ENCODE peak calls at places on chromosome 3, in four cellular contexts. One of them, this sample, is unnamed.
A peak's percentile ranks its signal among the peaks of the same experiment; 100 is the strongest.

GRCh38 chr3:42159706-42160472 is 68.7 kb downstream of the TRAK1 start:
- DNase-seq in A549: peak; percentile 64
- DNase-seq in K562: peak; percentile 64
- DNase-seq in HepG2: peak; percentile 77
- DNase-seq in this sample: peak; percentile 86

GRCh38 chr3:144343343-144343742 is 371.7 kb downstream of the DIPK2A start:
- DNase-seq in A549: no peak
- DNase-seq in K562: no peak
- DNase-seq in HepG2: no peak
- DNase-seq in this sample: no peak

GRCh38 chr3:190289989-190290388 is 32.3 kb downstream of the CLDN1 start:
- DNase-seq in A549: no peak
- DNase-seq in K562: no peak
- DNase-seq in HepG2: no peak
- DNase-seq in this sample: no peak

GRCh38 chr3:106299300-106300098 is 430.7 kb upstream of the CBLB start:
- DNase-seq in A549: peak; percentile 9
- DNase-seq in K562: no peak
- DNase-seq in HepG2: no peak
- DNase-seq in this sample: no peak

GRCh38 chr3:130565224-130565623 is 48.2 kb downstream of the COL6A6 start:
- DNase-seq in A549: no peak
- DNase-seq in K562: no peak
- DNase-seq in HepG2: no peak
- DNase-seq in this sample: peak; percentile 44

GRCh38 chr3:177041021-177041729 is 156.1 kb downstream of the TBL1XR1 start:
- DNase-seq in A549: no peak
- DNase-seq in K562: no peak
- DNase-seq in HepG2: no peak
- DNase-seq in this sample: no peak

GRCh38 chr3:181723064-181723463 is 11.3 kb downstream of the SOX2 start:
- DNase-seq in A549: no peak
- DNase-seq in K562: no peak
- DNase-seq in HepG2: no peak
- DNase-seq in this sample: no peak

GRCh38 chr3:107198522-107199271 is 178.5 kb upstream of the CCDC54 start:
- DNase-seq in A549: no peak
- DNase-seq in K562: no peak
- DNase-seq in HepG2: no peak
- DNase-seq in this sample: no peak

GRCh38 chr3:111923821-111924220 is 55.0 kb upstream of the ABHD10 start:
- DNase-seq in A549: no peak
- DNase-seq in K562: no peak
- DNase-seq in HepG2: no peak
- DNase-seq in this sample: no peak

GRCh38 chr3:72263223-72264015 is 478.5 kb upstream of the PROK2 start:
- DNase-seq in A549: no peak
- DNase-seq in K562: no peak
- DNase-seq in HepG2: no peak
- DNase-seq in this sample: no peak

GRCh38 chr3:134201201-134202130 is 49.2 kb downstream of the RYK start:
- DNase-seq in A549: no peak
- DNase-seq in K562: no peak
- DNase-seq in HepG2: no peak
- DNase-seq in this sample: no peak

GRCh38 chr3:177705976-177706866 is 508.9 kb upstream of the TBL1XR1 start:
- DNase-seq in A549: no peak
- DNase-seq in K562: no peak
- DNase-seq in HepG2: no peak
- DNase-seq in this sample: no peak

GRCh38 chr3:195133462-195133861 is 137.5 kb downstream of the XXYLT1 start:
- DNase-seq in A549: no peak
- DNase-seq in K562: no peak
- DNase-seq in HepG2: no peak
- DNase-seq in this sample: no peak

GRCh38 chr3:10437995-10438901 is 67.1 kb downstream of the ATP2B2 start:
- DNase-seq in A549: no peak
- DNase-seq in K562: peak; percentile 55
- DNase-seq in HepG2: no peak
- DNase-seq in this sample: no peak

GRCh38 chr3:143763568-143764162 is 84.6 kb downstream of the SLC9A9 start:
- DNase-seq in A549: peak; percentile 4
- DNase-seq in K562: no peak
- DNase-seq in HepG2: no peak
- DNase-seq in this sample: no peak

GRCh38 chr3:190120161-190121060 is at the start of gene P3H2:
- DNase-seq in A549: peak; percentile 90
- DNase-seq in K562: no peak
- DNase-seq in HepG2: peak; percentile 66
- DNase-seq in this sample: peak; percentile 84

GRCh38 chr3:107461721-107462120 is 61.0 kb upstream of the BBX start:
- DNase-seq in A549: no peak
- DNase-seq in K562: no peak
- DNase-seq in HepG2: no peak
- DNase-seq in this sample: no peak

GRCh38 chr3:48820626-48821324 is 26.9 kb downstream of the PRKAR2A start:
- DNase-seq in A549: no peak
- DNase-seq in K562: no peak
- DNase-seq in HepG2: peak; percentile 5
- DNase-seq in this sample: no peak

GRCh38 chr3:49650177-49650576 is 24.0 kb upstream of the APEH start:
- DNase-seq in A549: no peak
- DNase-seq in K562: no peak
- DNase-seq in HepG2: no peak
- DNase-seq in this sample: no peak

GRCh38 chr3:139537325-139537724 is 2.2 kb downstream of the RBP1 start:
- DNase-seq in A549: peak; percentile 23
- DNase-seq in K562: no peak
- DNase-seq in HepG2: peak; percentile 49
- DNase-seq in this sample: no peak

GRCh38 chr3:157475921-157476395 is 27.3 kb downstream of the VEPH1 start:
- DNase-seq in A549: peak; percentile 42
- DNase-seq in K562: no peak
- DNase-seq in HepG2: no peak
- DNase-seq in this sample: no peak

GRCh38 chr3:194468086-194468485 is 18.7 kb downstream of the ATP13A3 start:
- DNase-seq in A549: no peak
- DNase-seq in K562: no peak
- DNase-seq in HepG2: no peak
- DNase-seq in this sample: no peak

GRCh38 chr3:177703788-177704187 is 506.5 kb upstream of the TBL1XR1 start:
- DNase-seq in A549: peak; percentile 2
- DNase-seq in K562: no peak
- DNase-seq in HepG2: no peak
- DNase-seq in this sample: no peak

GRCh38 chr3:194967126-194968117 is 281.7 kb downstream of the FAM43A start:
- DNase-seq in A549: no peak
- DNase-seq in K562: no peak
- DNase-seq in HepG2: no peak
- DNase-seq in this sample: no peak

GRCh38 chr3:111616417-111617105 is 21.4 kb upstream of the ZBED2 start:
- DNase-seq in A549: peak; percentile 59
- DNase-seq in K562: no peak
- DNase-seq in HepG2: peak; percentile 3
- DNase-seq in this sample: no peak

GRCh38 chr3:17983106-17983505 is 240.7 kb upstream of the TBC1D5 start:
- DNase-seq in A549: no peak
- DNase-seq in K562: no peak
- DNase-seq in HepG2: no peak
- DNase-seq in this sample: no peak

GRCh38 chr3:59243476-59243875 is 193.7 kb upstream of the CFAP20DC start:
- DNase-seq in A549: no peak
- DNase-seq in K562: no peak
- DNase-seq in HepG2: no peak
- DNase-seq in this sample: no peak

GRCh38 chr3:66468016-66468735 is 32.6 kb downstream of the LRIG1 start:
- DNase-seq in A549: no peak
- DNase-seq in K562: no peak
- DNase-seq in HepG2: no peak
- DNase-seq in this sample: no peak

GRCh38 chr3:39707314-39707909 is 102.0 kb upstream of the MYRIP start:
- DNase-seq in A549: peak; percentile 39
- DNase-seq in K562: peak; percentile 46
- DNase-seq in HepG2: peak; percentile 13
- DNase-seq in this sample: no peak

GRCh38 chr3:101311676-101312075 is 8.7 kb downstream of the IMPG2 start:
- DNase-seq in A549: no peak
- DNase-seq in K562: no peak
- DNase-seq in HepG2: no peak
- DNase-seq in this sample: no peak

DNA sequence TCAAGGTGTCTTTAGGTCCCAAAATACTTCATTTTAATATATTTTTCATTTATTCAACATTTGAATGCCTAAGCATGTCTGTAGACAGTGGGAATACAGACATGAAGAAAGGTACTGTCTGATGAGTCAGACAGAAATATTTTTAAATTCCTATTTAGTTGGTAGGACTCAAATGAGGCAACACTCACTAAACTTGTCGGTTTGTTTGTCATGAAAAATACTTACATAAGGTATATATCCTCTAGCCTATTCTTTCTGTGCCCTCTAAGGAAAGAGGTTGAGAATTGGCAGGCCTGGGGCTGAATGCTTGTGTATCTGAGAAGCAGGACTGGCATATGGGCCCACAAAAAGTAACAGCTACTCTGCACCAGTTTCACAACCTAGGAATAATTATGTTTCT is 423.6 kb upstream of the MDFIC2 start:
- DNase-seq in A549: no peak
- DNase-seq in K562: no peak
- DNase-seq in HepG2: no peak
- DNase-seq in this sample: no peak
- TF ChIP-seq HMGXB4 in A549: no peak
- TF ChIP-seq HMGXB4 in K562: no peak
- TF ChIP-seq HMGXB4 in HepG2: no peak
- TF ChIP-seq HMGXB4 in this sample: no peak

DNA sequence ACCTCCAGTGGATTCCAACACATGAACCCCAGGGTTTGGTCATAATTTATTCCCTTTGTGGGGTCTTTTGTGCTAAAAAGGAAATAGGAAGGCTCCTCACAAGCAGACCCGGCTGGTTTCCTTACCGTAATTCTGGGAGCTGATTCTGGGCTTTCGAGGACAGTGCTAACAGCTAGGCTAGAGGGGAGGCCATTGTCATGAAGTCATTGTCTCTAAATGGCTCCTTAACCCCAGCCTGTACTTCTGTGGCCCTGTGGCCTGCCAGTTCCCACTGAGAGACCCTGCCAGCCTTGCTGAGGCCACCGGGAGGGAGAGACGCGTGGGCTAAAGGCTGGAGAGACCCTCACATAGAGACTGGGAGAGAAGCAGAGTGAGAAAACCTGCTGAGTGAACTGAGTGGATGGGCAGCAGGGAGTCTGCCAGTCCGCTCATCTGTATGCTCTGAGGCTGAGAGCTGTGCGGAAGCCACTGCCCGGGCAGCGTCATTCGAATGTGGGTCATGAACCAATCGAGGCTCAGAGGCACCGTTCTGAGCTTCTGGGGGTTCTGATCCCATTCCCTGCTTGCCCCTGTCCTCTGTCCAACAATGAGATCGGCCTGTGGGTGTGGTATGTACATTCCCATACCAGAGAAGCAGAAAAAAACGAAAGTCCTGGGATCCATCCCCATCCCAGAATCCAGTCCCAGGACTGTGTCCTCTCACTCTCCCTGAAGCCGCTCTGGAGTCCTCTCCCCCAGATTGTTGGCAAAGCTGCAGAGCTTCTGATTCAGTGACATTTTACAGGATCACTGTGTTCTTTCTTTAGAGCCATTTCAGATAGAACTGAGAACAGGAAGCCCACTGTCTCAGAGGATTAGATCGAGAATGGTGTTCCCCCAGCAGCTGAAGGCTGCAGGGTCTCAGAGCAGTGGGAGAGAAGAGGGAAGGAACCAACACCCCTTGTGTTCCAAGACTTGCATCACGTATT is 21.3 kb upstream of the DGKG start:
- DNase-seq in A549: no peak
- DNase-seq in K562: no peak
- DNase-seq in HepG2: no peak
- DNase-seq in this sample: no peak
- TF ChIP-seq HMGXB4 in A549: no peak
- TF ChIP-seq HMGXB4 in K562: no peak
- TF ChIP-seq HMGXB4 in HepG2: no peak
- TF ChIP-seq HMGXB4 in this sample: no peak

DNA sequence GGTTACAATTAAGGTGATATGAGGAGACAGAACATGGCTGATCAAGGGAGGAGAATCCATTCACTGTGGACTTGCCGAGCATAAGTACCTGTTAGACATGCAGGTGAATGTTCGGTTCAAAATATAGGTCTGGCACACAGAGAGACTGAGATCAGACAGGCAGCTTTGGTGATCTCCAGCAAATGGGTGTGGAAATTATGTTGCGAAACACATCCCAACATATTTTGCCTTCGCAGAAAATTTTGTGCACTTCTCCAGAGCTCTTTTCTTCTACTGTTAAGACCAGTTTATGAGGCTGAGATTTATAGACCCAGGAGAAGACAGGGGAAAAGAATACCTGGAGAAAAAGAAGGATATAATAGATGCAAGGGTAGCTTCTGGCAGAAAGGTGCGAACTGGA is 183.2 kb downstream of the NEK10 start:
- DNase-seq in A549: no peak
- DNase-seq in K562: no peak
- DNase-seq in HepG2: no peak
- DNase-seq in this sample: no peak
- TF ChIP-seq HMGXB4 in A549: no peak
- TF ChIP-seq HMGXB4 in K562: no peak
- TF ChIP-seq HMGXB4 in HepG2: no peak
- TF ChIP-seq HMGXB4 in this sample: no peak

GRCh38 chr3:196179380-196180308 is 31.6 kb downstream of the ZDHHC19 start:
- DNase-seq in A549: no peak
- DNase-seq in K562: peak; percentile 68
- DNase-seq in HepG2: no peak
- DNase-seq in this sample: peak; percentile 43
- TF ChIP-seq HMGXB4 in A549: no peak
- TF ChIP-seq HMGXB4 in K562: no peak
- TF ChIP-seq HMGXB4 in HepG2: no peak
- TF ChIP-seq HMGXB4 in this sample: no peak

DNA sequence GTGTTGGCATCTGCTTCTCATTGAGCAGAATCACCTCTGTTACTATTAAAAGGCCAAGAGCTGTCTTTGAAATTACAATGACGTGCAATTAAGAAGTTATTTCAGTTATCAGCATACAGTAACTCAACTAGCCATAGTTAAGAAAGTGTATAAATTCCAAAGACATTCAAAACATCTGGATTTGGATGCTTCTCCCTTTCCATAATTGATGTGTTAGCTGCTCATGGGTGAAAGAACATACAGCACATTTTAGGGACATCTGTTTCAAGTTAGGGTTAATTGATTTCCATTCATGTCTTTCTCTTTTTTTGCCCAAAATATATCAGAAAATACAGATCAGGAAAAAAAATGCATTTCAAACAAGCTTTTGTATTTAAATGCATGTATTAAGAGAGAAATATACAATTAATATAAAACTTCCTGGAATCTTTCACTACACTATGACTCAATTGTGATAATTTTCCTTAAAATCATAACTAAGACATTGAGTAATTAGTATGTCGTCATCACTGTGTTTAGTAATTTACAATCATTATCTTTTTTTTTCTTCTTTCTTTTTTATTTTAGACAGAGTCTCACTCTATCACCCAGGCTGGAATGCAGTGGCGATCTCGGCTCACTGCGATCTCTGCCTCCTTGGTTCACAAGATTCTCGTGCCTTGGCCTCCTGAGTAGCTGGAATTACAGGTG is 82.6 kb upstream of the MBNL1 start:
- DNase-seq in A549: no peak
- DNase-seq in K562: no peak
- DNase-seq in HepG2: no peak
- DNase-seq in this sample: no peak
- TF ChIP-seq HMGXB4 in A549: no peak
- TF ChIP-seq HMGXB4 in K562: no peak
- TF ChIP-seq HMGXB4 in HepG2: no peak
- TF ChIP-seq HMGXB4 in this sample: no peak

This sample was measured in WTC11.